ENCODE peak calls at places on chromosome 4, in seven cellular contexts. One of them, this sample, is unnamed.

GRCh38 chr4:104491826-104492771 is 2.6 kb downstream of the CXXC4 start:
- DNase-seq in HCEC 1CT: no peak
- DNase-seq in posterior vena cava: no peak
- DNase-seq in neural crest cell: peak
- DNase-seq in AG08396: peak
- DNase-seq in GOT3: no peak
- DNase-seq in activated CD4-positive, alpha-beta T cell treated with anti-CD3 and anti-CD28 coated beads for 48 hours: no peak
- DNase-seq in this sample: no peak

GRCh38 chr4:7295917-7296660 is 103.8 kb downstream of the SORCS2 start:
- DNase-seq in HCEC 1CT: no peak
- DNase-seq in posterior vena cava: no peak
- DNase-seq in neural crest cell: no peak
- DNase-seq in AG08396: peak
- DNase-seq in GOT3: no peak
- DNase-seq in activated CD4-positive, alpha-beta T cell treated with anti-CD3 and anti-CD28 coated beads for 48 hours: peak
- DNase-seq in this sample: no peak

GRCh38 chr4:6283282-6283681 is 13.6 kb downstream of the WFS1 start:
- DNase-seq in HCEC 1CT: no peak
- DNase-seq in posterior vena cava: no peak
- DNase-seq in neural crest cell: no peak
- DNase-seq in AG08396: no peak
- DNase-seq in GOT3: no peak
- DNase-seq in activated CD4-positive, alpha-beta T cell treated with anti-CD3 and anti-CD28 coated beads for 48 hours: no peak
- DNase-seq in this sample: no peak

GRCh38 chr4:159205462-159205861 is 102.6 kb downstream of the RAPGEF2 start:
- DNase-seq in HCEC 1CT: no peak
- DNase-seq in posterior vena cava: no peak
- DNase-seq in neural crest cell: no peak
- DNase-seq in AG08396: no peak
- DNase-seq in GOT3: no peak
- DNase-seq in activated CD4-positive, alpha-beta T cell treated with anti-CD3 and anti-CD28 coated beads for 48 hours: no peak
- DNase-seq in this sample: no peak

GRCh38 chr4:3492741-3493719 is 29.9 kb downstream of the DOK7 start:
- DNase-seq in HCEC 1CT: no peak
- DNase-seq in posterior vena cava: no peak
- DNase-seq in neural crest cell: no peak
- DNase-seq in AG08396: peak
- DNase-seq in GOT3: no peak
- DNase-seq in activated CD4-positive, alpha-beta T cell treated with anti-CD3 and anti-CD28 coated beads for 48 hours: no peak
- DNase-seq in this sample: no peak

GRCh38 chr4:123699823-123700822 is 303.5 kb downstream of the SPRY1 start:
- DNase-seq in HCEC 1CT: peak
- DNase-seq in posterior vena cava: no peak
- DNase-seq in neural crest cell: peak
- DNase-seq in AG08396: peak
- DNase-seq in GOT3: no peak
- DNase-seq in activated CD4-positive, alpha-beta T cell treated with anti-CD3 and anti-CD28 coated beads for 48 hours: no peak
- DNase-seq in this sample: no peak

GRCh38 chr4:86834901-86835300 is 14.3 kb downstream of the SLC10A6 start:
- DNase-seq in HCEC 1CT: peak
- DNase-seq in posterior vena cava: no peak
- DNase-seq in neural crest cell: no peak
- DNase-seq in AG08396: peak
- DNase-seq in GOT3: no peak
- DNase-seq in activated CD4-positive, alpha-beta T cell treated with anti-CD3 and anti-CD28 coated beads for 48 hours: no peak
- DNase-seq in this sample: no peak

GRCh38 chr4:101279377-101279871 is 67.9 kb downstream of the PPP3CA start:
- DNase-seq in HCEC 1CT: peak
- DNase-seq in posterior vena cava: no peak
- DNase-seq in neural crest cell: no peak
- DNase-seq in AG08396: peak
- DNase-seq in GOT3: no peak
- DNase-seq in activated CD4-positive, alpha-beta T cell treated with anti-CD3 and anti-CD28 coated beads for 48 hours: peak
- DNase-seq in this sample: no peak

GRCh38 chr4:53676402-53676871 is 85.2 kb upstream of the LNX1 start:
- DNase-seq in HCEC 1CT: peak
- DNase-seq in posterior vena cava: no peak
- DNase-seq in neural crest cell: no peak
- DNase-seq in AG08396: no peak
- DNase-seq in GOT3: no peak
- DNase-seq in activated CD4-positive, alpha-beta T cell treated with anti-CD3 and anti-CD28 coated beads for 48 hours: no peak
- DNase-seq in this sample: no peak

GRCh38 chr4:108731001-108731400 is 31.9 kb downstream of the ETNPPL start:
- DNase-seq in HCEC 1CT: no peak
- DNase-seq in posterior vena cava: no peak
- DNase-seq in neural crest cell: no peak
- DNase-seq in AG08396: no peak
- DNase-seq in GOT3: no peak
- DNase-seq in activated CD4-positive, alpha-beta T cell treated with anti-CD3 and anti-CD28 coated beads for 48 hours: no peak
- DNase-seq in this sample: no peak

GRCh38 chr4:40515398-40516293 is 114.0 kb downstream of the RBM47 start:
- DNase-seq in HCEC 1CT: no peak
- DNase-seq in posterior vena cava: no peak
- DNase-seq in neural crest cell: no peak
- DNase-seq in AG08396: no peak
- DNase-seq in GOT3: no peak
- DNase-seq in activated CD4-positive, alpha-beta T cell treated with anti-CD3 and anti-CD28 coated beads for 48 hours: peak
- DNase-seq in this sample: no peak

GRCh38 chr4:102438396-102438795 is 62.8 kb upstream of the NFKB1 start:
- DNase-seq in HCEC 1CT: peak
- DNase-seq in posterior vena cava: no peak
- DNase-seq in neural crest cell: no peak
- DNase-seq in AG08396: no peak
- DNase-seq in GOT3: no peak
- DNase-seq in activated CD4-positive, alpha-beta T cell treated with anti-CD3 and anti-CD28 coated beads for 48 hours: no peak
- DNase-seq in this sample: no peak

GRCh38 chr4:56649445-56650258 is 31.4 kb downstream of the HOPX start:
- DNase-seq in HCEC 1CT: no peak
- DNase-seq in posterior vena cava: no peak
- DNase-seq in neural crest cell: no peak
- DNase-seq in AG08396: no peak
- DNase-seq in GOT3: no peak
- DNase-seq in activated CD4-positive, alpha-beta T cell treated with anti-CD3 and anti-CD28 coated beads for 48 hours: no peak
- DNase-seq in this sample: no peak

GRCh38 chr4:89316931-89317366 is 9.3 kb upstream of the GPRIN3 start:
- DNase-seq in HCEC 1CT: peak
- DNase-seq in posterior vena cava: no peak
- DNase-seq in neural crest cell: no peak
- DNase-seq in AG08396: no peak
- DNase-seq in GOT3: no peak
- DNase-seq in activated CD4-positive, alpha-beta T cell treated with anti-CD3 and anti-CD28 coated beads for 48 hours: no peak
- DNase-seq in this sample: no peak

GRCh38 chr4:79763486-79764075 is 309.4 kb downstream of the ANTXR2 start:
- DNase-seq in HCEC 1CT: no peak
- DNase-seq in posterior vena cava: no peak
- DNase-seq in neural crest cell: no peak
- DNase-seq in AG08396: no peak
- DNase-seq in GOT3: no peak
- DNase-seq in activated CD4-positive, alpha-beta T cell treated with anti-CD3 and anti-CD28 coated beads for 48 hours: no peak
- DNase-seq in this sample: no peak

GRCh38 chr4:94498502-94498901 is 46.8 kb downstream of the PDLIM5 start:
- DNase-seq in HCEC 1CT: no peak
- DNase-seq in posterior vena cava: no peak
- DNase-seq in neural crest cell: no peak
- DNase-seq in AG08396: no peak
- DNase-seq in GOT3: no peak
- DNase-seq in activated CD4-positive, alpha-beta T cell treated with anti-CD3 and anti-CD28 coated beads for 48 hours: no peak
- DNase-seq in this sample: no peak

GRCh38 chr4:152965614-152966013 is 29.5 kb downstream of the FHDC1 start:
- DNase-seq in HCEC 1CT: no peak
- DNase-seq in posterior vena cava: no peak
- DNase-seq in neural crest cell: no peak
- DNase-seq in AG08396: no peak
- DNase-seq in GOT3: no peak
- DNase-seq in activated CD4-positive, alpha-beta T cell treated with anti-CD3 and anti-CD28 coated beads for 48 hours: no peak
- DNase-seq in this sample: no peak

GRCh38 chr4:94758700-94759399 is 1.1 kb downstream of the BMPR1B start:
- DNase-seq in HCEC 1CT: no peak
- DNase-seq in posterior vena cava: no peak
- DNase-seq in neural crest cell: peak
- DNase-seq in AG08396: no peak
- DNase-seq in GOT3: no peak
- DNase-seq in activated CD4-positive, alpha-beta T cell treated with anti-CD3 and anti-CD28 coated beads for 48 hours: no peak
- DNase-seq in this sample: no peak

GRCh38 chr4:119666653-119667091 is 38.1 kb upstream of the PDE5A start:
- DNase-seq in HCEC 1CT: no peak
- DNase-seq in posterior vena cava: no peak
- DNase-seq in neural crest cell: peak
- DNase-seq in AG08396: no peak
- DNase-seq in GOT3: no peak
- DNase-seq in activated CD4-positive, alpha-beta T cell treated with anti-CD3 and anti-CD28 coated beads for 48 hours: no peak
- DNase-seq in this sample: no peak

GRCh38 chr4:33579951-33580350 is 2664.4 kb downstream of the ARAP2 start:
- DNase-seq in HCEC 1CT: no peak
- DNase-seq in posterior vena cava: no peak
- DNase-seq in neural crest cell: no peak
- DNase-seq in AG08396: no peak
- DNase-seq in GOT3: no peak
- DNase-seq in activated CD4-positive, alpha-beta T cell treated with anti-CD3 and anti-CD28 coated beads for 48 hours: no peak
- DNase-seq in this sample: no peak

GRCh38 chr4:114361249-114361648 is 237.4 kb upstream of the UGT8 start:
- DNase-seq in HCEC 1CT: no peak
- DNase-seq in posterior vena cava: no peak
- DNase-seq in neural crest cell: no peak
- DNase-seq in AG08396: no peak
- DNase-seq in GOT3: no peak
- DNase-seq in activated CD4-positive, alpha-beta T cell treated with anti-CD3 and anti-CD28 coated beads for 48 hours: no peak
- DNase-seq in this sample: no peak

GRCh38 chr4:7876096-7876993 is 63.3 kb downstream of the AFAP1 start:
- DNase-seq in HCEC 1CT: peak
- DNase-seq in posterior vena cava: no peak
- DNase-seq in neural crest cell: peak
- DNase-seq in AG08396: no peak
- DNase-seq in GOT3: no peak
- DNase-seq in activated CD4-positive, alpha-beta T cell treated with anti-CD3 and anti-CD28 coated beads for 48 hours: peak
- DNase-seq in this sample: peak

GRCh38 chr4:145619639-145619996 is 433 bp downstream of the MMAA start:
- DNase-seq in HCEC 1CT: peak
- DNase-seq in posterior vena cava: peak
- DNase-seq in neural crest cell: no peak
- DNase-seq in AG08396: peak
- DNase-seq in GOT3: no peak
- DNase-seq in activated CD4-positive, alpha-beta T cell treated with anti-CD3 and anti-CD28 coated beads for 48 hours: peak
- DNase-seq in this sample: no peak

GRCh38 chr4:139171878-139172691 is 4.9 kb downstream of the ELF2 start:
- DNase-seq in HCEC 1CT: peak
- DNase-seq in posterior vena cava: no peak
- DNase-seq in neural crest cell: no peak
- DNase-seq in AG08396: no peak
- DNase-seq in GOT3: no peak
- DNase-seq in activated CD4-positive, alpha-beta T cell treated with anti-CD3 and anti-CD28 coated beads for 48 hours: peak
- DNase-seq in this sample: no peak

GRCh38 chr4:150619032-150619431 is 37.1 kb downstream of the MAB21L2 start:
- DNase-seq in HCEC 1CT: no peak
- DNase-seq in posterior vena cava: no peak
- DNase-seq in neural crest cell: no peak
- DNase-seq in AG08396: no peak
- DNase-seq in GOT3: no peak
- DNase-seq in activated CD4-positive, alpha-beta T cell treated with anti-CD3 and anti-CD28 coated beads for 48 hours: no peak
- DNase-seq in this sample: no peak

GRCh38 chr4:122548452-122548851 is 72.4 kb downstream of the IL21 start:
- DNase-seq in HCEC 1CT: no peak
- DNase-seq in posterior vena cava: no peak
- DNase-seq in neural crest cell: no peak
- DNase-seq in AG08396: no peak
- DNase-seq in GOT3: no peak
- DNase-seq in activated CD4-positive, alpha-beta T cell treated with anti-CD3 and anti-CD28 coated beads for 48 hours: peak
- DNase-seq in this sample: no peak

GRCh38 chr4:25859429-25860148 is 3.2 kb downstream of the SEL1L3 start:
- DNase-seq in HCEC 1CT: no peak
- DNase-seq in posterior vena cava: no peak
- DNase-seq in neural crest cell: no peak
- DNase-seq in AG08396: no peak
- DNase-seq in GOT3: no peak
- DNase-seq in activated CD4-positive, alpha-beta T cell treated with anti-CD3 and anti-CD28 coated beads for 48 hours: no peak
- DNase-seq in this sample: peak

GRCh38 chr4:80294206-80294605 is 27.7 kb downstream of the FGF5 start:
- DNase-seq in HCEC 1CT: no peak
- DNase-seq in posterior vena cava: no peak
- DNase-seq in neural crest cell: no peak
- DNase-seq in AG08396: no peak
- DNase-seq in GOT3: no peak
- DNase-seq in activated CD4-positive, alpha-beta T cell treated with anti-CD3 and anti-CD28 coated beads for 48 hours: no peak
- DNase-seq in this sample: no peak

GRCh38 chr4:77777135-77777777 is 41.9 kb downstream of the CNOT6L start:
- DNase-seq in HCEC 1CT: no peak
- DNase-seq in posterior vena cava: no peak
- DNase-seq in neural crest cell: no peak
- DNase-seq in AG08396: no peak
- DNase-seq in GOT3: no peak
- DNase-seq in activated CD4-positive, alpha-beta T cell treated with anti-CD3 and anti-CD28 coated beads for 48 hours: no peak
- DNase-seq in this sample: no peak

GRCh38 chr4:54802336-54802735 is 144.6 kb downstream of the KIT start:
- DNase-seq in HCEC 1CT: peak
- DNase-seq in posterior vena cava: no peak
- DNase-seq in neural crest cell: no peak
- DNase-seq in AG08396: peak
- DNase-seq in GOT3: no peak
- DNase-seq in activated CD4-positive, alpha-beta T cell treated with anti-CD3 and anti-CD28 coated beads for 48 hours: no peak
- DNase-seq in this sample: no peak

GRCh38 chr4:163350672-163351071 is 7.0 kb downstream of the NPY5R start:
- DNase-seq in HCEC 1CT: no peak
- DNase-seq in posterior vena cava: no peak
- DNase-seq in neural crest cell: no peak
- DNase-seq in AG08396: no peak
- DNase-seq in GOT3: no peak
- DNase-seq in activated CD4-positive, alpha-beta T cell treated with anti-CD3 and anti-CD28 coated beads for 48 hours: no peak
- DNase-seq in this sample: no peak

GRCh38 chr4:91631335-91631734 is 672.4 kb upstream of the GRID2 start:
- DNase-seq in HCEC 1CT: no peak
- DNase-seq in posterior vena cava: no peak
- DNase-seq in neural crest cell: no peak
- DNase-seq in AG08396: no peak
- DNase-seq in GOT3: no peak
- DNase-seq in activated CD4-positive, alpha-beta T cell treated with anti-CD3 and anti-CD28 coated beads for 48 hours: no peak
- DNase-seq in this sample: no peak

GRCh38 chr4:4379540-4380087 is 7.3 kb upstream of the NSG1 start:
- DNase-seq in HCEC 1CT: no peak
- DNase-seq in posterior vena cava: peak
- DNase-seq in neural crest cell: no peak
- DNase-seq in AG08396: no peak
- DNase-seq in GOT3: no peak
- DNase-seq in activated CD4-positive, alpha-beta T cell treated with anti-CD3 and anti-CD28 coated beads for 48 hours: no peak
- DNase-seq in this sample: no peak

GRCh38 chr4:183469936-183470335 is 25.5 kb downstream of the CDKN2AIP start:
- DNase-seq in HCEC 1CT: no peak
- DNase-seq in posterior vena cava: no peak
- DNase-seq in neural crest cell: no peak
- DNase-seq in AG08396: no peak
- DNase-seq in GOT3: no peak
- DNase-seq in activated CD4-positive, alpha-beta T cell treated with anti-CD3 and anti-CD28 coated beads for 48 hours: no peak
- DNase-seq in this sample: no peak

GRCh38 chr4:165635261-165635838 is 237.7 kb upstream of the TLL1 start:
- DNase-seq in HCEC 1CT: no peak
- DNase-seq in posterior vena cava: no peak
- DNase-seq in neural crest cell: no peak
- DNase-seq in AG08396: no peak
- DNase-seq in GOT3: no peak
- DNase-seq in activated CD4-positive, alpha-beta T cell treated with anti-CD3 and anti-CD28 coated beads for 48 hours: no peak
- DNase-seq in this sample: no peak

GRCh38 chr4:153488006-153488718 is 22.0 kb downstream of the TMEM131L start:
- DNase-seq in HCEC 1CT: no peak
- DNase-seq in posterior vena cava: no peak
- DNase-seq in neural crest cell: no peak
- DNase-seq in AG08396: peak
- DNase-seq in GOT3: no peak
- DNase-seq in activated CD4-positive, alpha-beta T cell treated with anti-CD3 and anti-CD28 coated beads for 48 hours: peak
- DNase-seq in this sample: peak

GRCh38 chr4:33649015-33649414 is 2595.3 kb downstream of the ARAP2 start:
- DNase-seq in HCEC 1CT: peak
- DNase-seq in posterior vena cava: no peak
- DNase-seq in neural crest cell: no peak
- DNase-seq in AG08396: no peak
- DNase-seq in GOT3: no peak
- DNase-seq in activated CD4-positive, alpha-beta T cell treated with anti-CD3 and anti-CD28 coated beads for 48 hours: no peak
- DNase-seq in this sample: no peak